ENCODE peak calls at places on chromosomes 16 and 17, in eight cellular contexts. V is neural progenitor cell; G is stimulated activated naive B cell treated with anti-CD40 and anti-IgM and Interleukin-4, amounts not matched to agents 10 μg/mL and 1 μg/mL and 100 μg/mL, for 72 hours; D is CD4-positive, alpha-beta memory T cell; F is type B pancreatic cell; S is cardiac septum; X is stimulated activated CD4-positive, alpha-beta T cell treated with anti-CD3 and anti-CD28 coated beads, Interleukin-1b, Interleukin-23, amount 100 ng/mL, for 1 hour; O is HFF-Myc. Q is an unnamed sample.

GRCh38 chr16:28977703-28978641 is 3.4 kb downstream of the SPNS1 start:
- DNase-seq in V (peak; percentile 43), G (no peak), D (peak; percentile 60), F (no peak), S (no peak), X (no peak), O (no peak), Q (no peak)

GRCh38 chr17:57285681-57286080 is 29.4 kb downstream of the MSI2 start:
- DNase-seq in V (no peak), G (no peak), D (no peak), F (no peak), S (no peak), X (no peak), O (no peak), Q (no peak)

GRCh38 chr16:56451753-56452689 is 667 bp downstream of the OGFOD1 start:
- DNase-seq in V (peak; percentile 78), G (no peak), D (no peak), F (no peak), S (no peak), X (no peak), O (peak; percentile 14), Q (peak; percentile 54)

GRCh38 chr17:37676115-37676925 is 33.1 kb upstream of the DDX52 start:
- DNase-seq in V (no peak), G (no peak), D (no peak), F (no peak), S (no peak), X (no peak), O (no peak), Q (no peak)

GRCh38 chr17:9090641-9091096 is 69.4 kb downstream of the NTN1 start:
- DNase-seq in V (no peak), G (no peak), D (no peak), F (no peak), S (no peak), X (no peak), O (no peak), Q (no peak)

GRCh38 chr17:17675925-17676534 is 5.2 kb upstream of the RAI1 start:
- DNase-seq in V (no peak), G (no peak), D (no peak), F (no peak), S (no peak), X (no peak), O (no peak), Q (no peak)

GRCh38 chr16:70391446-70391845 is 44.7 kb downstream of the DDX19A start:
- DNase-seq in V (no peak), G (no peak), D (no peak), F (no peak), S (no peak), X (no peak), O (no peak), Q (no peak)

GRCh38 chr16:34050787-34051320 is 591.4 kb downstream of the TP53TG3F start:
- DNase-seq in V (no peak), G (no peak), D (no peak), F (no peak), S (no peak), X (no peak), O (no peak), Q (no peak)

GRCh38 chr16:75733305-75734141 is 7.2 kb upstream of the CPHXL start:
- DNase-seq in V (peak; percentile 64), G (no peak), D (no peak), F (no peak), S (no peak), X (no peak), O (peak; percentile 79), Q (no peak)

GRCh38 chr16:86549076-86549892 is 5.8 kb downstream of the MTHFSD start:
- DNase-seq in V (no peak), G (no peak), D (no peak), F (no peak), S (no peak), X (no peak), O (no peak), Q (no peak)

GRCh38 chr17:43917348-43918025 is 10.2 kb upstream of the MPP2 start:
- DNase-seq in V (peak; percentile 66), G (peak; percentile 42), D (peak; percentile 76), F (no peak), S (no peak), X (peak; percentile 17), O (no peak), Q (peak; percentile 32)

GRCh38 chr17:34981538-34982241 is 1.4 kb downstream of the LIG3 start:
- DNase-seq in V (peak; percentile 38), G (no peak), D (no peak), F (no peak), S (no peak), X (no peak), O (no peak), Q (peak; percentile 73)

GRCh38 chr17:4908301-4908700 is 5.4 kb upstream of the CHRNE start:
- DNase-seq in V (peak; percentile 46), G (no peak), D (no peak), F (peak; percentile 67), S (no peak), X (no peak), O (no peak), Q (no peak)

GRCh38 chr16:54699656-54700055 is 231.0 kb upstream of the IRX5 start:
- DNase-seq in V (no peak), G (no peak), D (no peak), F (no peak), S (no peak), X (no peak), O (no peak), Q (no peak)

GRCh38 chr16:15996432-15997109 is 47.2 kb downstream of the ABCC1 start:
- DNase-seq in V (no peak), G (no peak), D (no peak), F (no peak), S (no peak), X (no peak), O (peak; percentile 87), Q (peak; percentile 89)

GRCh38 chr17:74408830-74409229 is 23.1 kb upstream of the GPRC5C start:
- DNase-seq in V (no peak), G (no peak), D (no peak), F (no peak), S (no peak), X (no peak), O (no peak), Q (no peak)

GRCh38 chr16:52372313-52372712 is 174.6 kb downstream of the TOX3 start:
- DNase-seq in V (no peak), G (no peak), D (no peak), F (no peak), S (no peak), X (no peak), O (no peak), Q (no peak)

GRCh38 chr17:2137342-2138098 is 82.6 kb downstream of the HIC1 start:
- DNase-seq in V (peak; percentile 84), G (no peak), D (no peak), F (no peak), S (no peak), X (no peak), O (no peak), Q (no peak)

GRCh38 chr17:49223517-49224197 is 6.9 kb downstream of the PHOSPHO1 start:
- DNase-seq in V (peak; percentile 77), G (no peak), D (peak; percentile 51), F (peak; percentile 83), S (peak; percentile 89), X (peak; percentile 68), O (no peak), Q (no peak)

GRCh38 chr16:53090591-53091507 is 36.1 kb downstream of the CHD9 start:
- DNase-seq in V (peak; percentile 23), G (peak; percentile 48), D (no peak), F (no peak), S (peak; percentile 95), X (no peak), O (peak; percentile 99), Q (peak; percentile 96)

GRCh38 chr16:1763521-1764511 is 7.5 kb downstream of the NME3 start:
- DNase-seq in V (peak; percentile 82), G (no peak), D (no peak), F (no peak), S (no peak), X (no peak), O (no peak), Q (no peak)

GRCh38 chr17:16044484-16044883 is 44.9 kb downstream of the TTC19 start:
- DNase-seq in V (no peak), G (no peak), D (no peak), F (no peak), S (no peak), X (no peak), O (no peak), Q (no peak)

GRCh38 chr16:57000271-57001025 is 11.1 kb downstream of the NLRC5 start:
- DNase-seq in V (no peak), G (peak; percentile 85), D (peak; percentile 77), F (no peak), S (peak; percentile 86), X (no peak), O (peak; percentile 61), Q (peak; percentile 60)

GRCh38 chr16:55125818-55126385 is 195.2 kb downstream of the IRX5 start:
- DNase-seq in V (no peak), G (no peak), D (no peak), F (no peak), S (no peak), X (no peak), O (no peak), Q (no peak)

GRCh38 chr16:65889533-65889966 is 476.9 kb upstream of the CDH5 start:
- DNase-seq in V (no peak), G (no peak), D (no peak), F (no peak), S (no peak), X (no peak), O (no peak), Q (peak; percentile 16)

GRCh38 chr16:4888428-4889135 is 41.3 kb downstream of the UBN1 start:
- DNase-seq in V (no peak), G (no peak), D (no peak), F (no peak), S (no peak), X (no peak), O (no peak), Q (no peak)

GRCh38 chr17:36869856-36870617 is 67.2 kb upstream of the LHX1 start:
- DNase-seq in V (no peak), G (no peak), D (no peak), F (no peak), S (no peak), X (no peak), O (no peak), Q (no peak)

GRCh38 chr17:7883781-7884386 is 4.7 kb upstream of the CHD3 start:
- DNase-seq in V (no peak), G (no peak), D (peak; percentile 70), F (no peak), S (no peak), X (no peak), O (no peak), Q (peak; percentile 58)

GRCh38 chr17:32223703-32224102 is 41.9 kb upstream of the RHBDL3 start:
- DNase-seq in V (no peak), G (peak; percentile 2), D (no peak), F (no peak), S (no peak), X (no peak), O (no peak), Q (no peak)

GRCh38 chr16:89436362-89436761 is 54.0 kb downstream of the ANKRD11 start:
- DNase-seq in V (no peak), G (no peak), D (no peak), F (no peak), S (no peak), X (no peak), O (no peak), Q (no peak)

GRCh38 chr17:310111-311010 is 42.2 kb downstream of the RPH3AL start:
- DNase-seq in V (peak; percentile 83), G (no peak), D (no peak), F (no peak), S (no peak), X (no peak), O (no peak), Q (no peak)

GRCh38 chr16:16191493-16192167 is 31.7 kb downstream of the ABCC6 start:
- DNase-seq in V (no peak), G (no peak), D (no peak), F (no peak), S (no peak), X (no peak), O (no peak), Q (peak; percentile 77)